ENCODE peak calls at places on chromosomes 7 and 10, in eight cellular contexts. R is PC-9, C is foreskin fibroblast, X is lower leg skin, Q is osteocyte, D is fibroblast of the aortic adventitia, Z is AG04449, Y is astrocyte. J is an unnamed sample.

GRCh38 chr10:98357208-98357836 is 57.7 kb downstream of the PYROXD2 start:
- DNase-seq in Q (no peak), C (peak; percentile 80), Z (peak; percentile 84), R (no peak), D (peak; percentile 94), X (no peak), Y (peak; percentile 62), J (no peak)

GRCh38 chr7:104272767-104273384 is 55.5 kb upstream of the LHFPL3 start:
- DNase-seq in D (peak; percentile 57), Q (no peak), R (no peak), X (no peak), Y (peak; percentile 12), Z (peak; percentile 10), C (peak; percentile 8), J (peak; percentile 59)

GRCh38 chr10:61452229-61452651 is 941 bp downstream of the TMEM26 start:
- DNase-seq in C (no peak), R (no peak), D (no peak), Y (peak; percentile 27), Z (no peak), Q (no peak), X (no peak), J (no peak)

GRCh38 chr7:116443101-116443523 is 56.4 kb upstream of the CAV2 start:
- DNase-seq in Y (peak; percentile 97), Z (peak; percentile 76), D (peak; percentile 97), Q (no peak), X (no peak), R (peak; percentile 95), C (peak; percentile 85), J (peak; percentile 95)

GRCh38 chr10:37448161-37448560 is 322.8 kb downstream of the ANKRD30A start:
- DNase-seq in R (no peak), Q (no peak), Y (no peak), Z (no peak), D (no peak), C (no peak), X (peak; percentile 36), J (no peak)

GRCh38 chr7:42972703-42973500 is 40.7 kb downstream of the MRPL32 start:
- DNase-seq in Z (peak; percentile 96), R (no peak), X (no peak), Q (peak; percentile 89), C (peak; percentile 99), D (peak; percentile 97), Y (peak; percentile 99), J (peak; percentile 96)

GRCh38 chr10:124008187-124008970 is 85.0 kb downstream of the CHST15 start:
- DNase-seq in X (no peak), Z (no peak), Q (no peak), C (no peak), D (no peak), Y (no peak), R (no peak), J (no peak)

GRCh38 chr7:55558962-55559920 is 13.1 kb downstream of the VOPP1 start:
- DNase-seq in Y (no peak), Z (no peak), X (no peak), D (no peak), R (no peak), C (no peak), Q (no peak), J (no peak)

GRCh38 chr10:30434273-30435067 is 486 bp downstream of the MAP3K8 start:
- DNase-seq in Z (no peak), X (peak; percentile 98), C (peak; percentile 58), D (peak; percentile 85), Y (peak; percentile 61), R (peak; percentile 72), Q (peak; percentile 91), J (peak; percentile 16)

GRCh38 chr10:50335397-50335796 is 84.1 kb upstream of the ASAH2 start:
- DNase-seq in Q (no peak), R (no peak), Y (no peak), D (no peak), C (no peak), Z (no peak), X (no peak), J (no peak)

GRCh38 chr7:67696878-67697277 is 700.2 kb downstream of the TYW1 start:
- DNase-seq in D (no peak), C (no peak), Y (no peak), R (peak; percentile 61), Q (no peak), X (no peak), Z (no peak), J (no peak)

GRCh38 chr10:69414036-69415018 is 2.4 kb downstream of the TACR2 start:
- DNase-seq in X (no peak), C (no peak), R (no peak), D (no peak), Z (no peak), Q (no peak), Y (no peak), J (no peak)

GRCh38 chr7:4733936-4734528 is 41.4 kb upstream of the AP5Z1 start:
- DNase-seq in Z (no peak), D (no peak), X (no peak), C (no peak), R (no peak), Q (no peak), Y (no peak), J (no peak)

GRCh38 chr7:39617010-39617409 is 6.4 kb upstream of the RALA start:
- DNase-seq in X (no peak), C (no peak), D (peak; percentile 78), Z (no peak), R (peak; percentile 53), Q (no peak), Y (peak; percentile 66), J (peak; percentile 30)

GRCh38 chr7:15130666-15131541 is 228.4 kb upstream of the DGKB start:
- DNase-seq in X (no peak), R (peak; percentile 74), Q (no peak), Y (peak; percentile 75), Z (peak; percentile 17), C (peak; percentile 28), D (peak; percentile 84), J (peak; percentile 47)

GRCh38 chr10:130194194-130194990 is 58.2 kb downstream of the GLRX3 start:
- DNase-seq in Y (no peak), Q (no peak), C (no peak), R (no peak), D (peak; percentile 8), X (no peak), Z (no peak), J (no peak)

GRCh38 chr10:45058992-45059561 is 58.4 kb downstream of the ZNF22 start:
- DNase-seq in Z (no peak), X (no peak), D (no peak), Y (no peak), C (no peak), R (no peak), Q (no peak), J (no peak)

GRCh38 chr10:4151466-4151865 is 366.5 kb upstream of the KLF6 start:
- DNase-seq in C (no peak), D (no peak), R (no peak), Z (no peak), Q (no peak), X (no peak), Y (no peak), J (no peak)
- TF ChIP-seq CTCF in C (no peak), D (no peak), R (no peak), Z (no peak), Q (no peak), X (no peak), Y (no peak), J (peak; percentile 13)

GRCh38 chr10:95480102-95480900 is 80.9 kb downstream of the SORBS1 start:
- DNase-seq in Z (no peak), Q (no peak), Y (no peak), X (peak; percentile 87), R (no peak), C (no peak), D (peak; percentile 19), J (no peak)
- TF ChIP-seq CTCF in Z (no peak), Q (no peak), Y (no peak), X (no peak), R (no peak), C (no peak), D (peak; percentile 9), J (no peak)

GRCh38 chr7:20647908-20648776 is 32.7 kb downstream of the ABCB5 start:
- DNase-seq in Z (no peak), Q (no peak), C (no peak), D (peak; percentile 47), Y (peak; percentile 8), X (no peak), R (no peak), J (no peak)
- TF ChIP-seq CTCF in Z (no peak), Q (peak; percentile 27), C (no peak), D (peak; percentile 48), Y (peak; percentile 63), X (no peak), R (peak; percentile 69), J (no peak)

DNA sequence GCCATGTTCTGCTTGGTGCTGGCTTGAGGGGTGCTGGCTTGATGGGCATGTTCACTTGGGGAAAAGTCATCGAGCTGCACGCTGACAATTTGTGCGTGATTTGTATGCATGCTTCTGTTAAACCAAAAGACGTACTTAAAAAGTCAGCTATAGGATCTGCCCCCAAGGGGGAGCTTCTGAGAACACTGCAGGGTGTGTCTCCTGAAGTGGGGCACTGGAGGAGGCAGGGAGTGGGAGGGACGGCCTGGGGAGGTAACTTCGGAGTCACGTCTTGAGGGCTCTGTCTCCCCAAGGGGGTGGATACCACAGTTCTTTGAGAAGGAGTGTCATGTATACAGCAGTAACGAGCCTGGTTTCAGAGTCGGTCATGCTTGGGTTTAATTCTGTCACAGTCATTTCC is 406.5 kb downstream of the PLXNA4 start:
- DNase-seq in Q (no peak), Y (no peak), R (no peak), X (no peak), D (no peak), Z (no peak), C (no peak), J (no peak)
- TF ChIP-seq CTCF in Q (no peak), Y (no peak), R (no peak), X (no peak), D (no peak), Z (no peak), C (no peak), J (no peak)

GRCh38 chr7:80093349-80093748 is 41.3 kb upstream of the GNAI1 start:
- DNase-seq in Q (no peak), R (no peak), Z (no peak), C (no peak), X (no peak), Y (no peak), D (no peak), J (no peak)

GRCh38 chr7:80100254-80100653 is 34.4 kb upstream of the GNAI1 start:
- DNase-seq in D (no peak), Z (no peak), R (no peak), Y (no peak), C (no peak), X (no peak), Q (no peak), J (no peak)

GRCh38 chr7:80098795-80099194 is 35.8 kb upstream of the GNAI1 start:
- DNase-seq in R (no peak), Y (no peak), X (no peak), Z (no peak), D (no peak), C (no peak), Q (no peak), J (no peak)

GRCh38 chr7:80097756-80098155 is 36.9 kb upstream of the GNAI1 start:
- DNase-seq in Z (no peak), D (no peak), Q (no peak), X (no peak), Y (no peak), C (peak; percentile 18), R (no peak), J (no peak)

GRCh38 chr7:80095545-80095944 is 39.1 kb upstream of the GNAI1 start:
- DNase-seq in X (no peak), Z (no peak), C (no peak), Q (no peak), R (no peak), D (peak; percentile 56), Y (no peak), J (no peak)
- TF ChIP-seq CTCF in X (no peak), Z (peak; percentile 9), C (peak; percentile 43), Q (peak; percentile 65), R (peak; percentile 66), D (peak; percentile 52), Y (peak; percentile 36), J (peak; percentile 82)